ENCODE peak calls at places on chromosomes 11 and 22, in four cellular contexts. P, F, M and H are unnamed samples.

GRCh38 chr11:124612567-124613245 is 1.5 kb downstream of the PANX3 start:
- DNase-seq in P (peak; percentile 40), M (no peak), F (no peak), H (peak; percentile 15)

GRCh38 chr22:40055143-40055926 is 60.6 kb downstream of the FAM83F start:
- DNase-seq in P (no peak), M (no peak), F (no peak), H (no peak)

GRCh38 chr11:83035070-83035854 is 36.4 kb downstream of the RAB30 start:
- DNase-seq in M (no peak), F (no peak), P (no peak), H (peak; percentile 47)

GRCh38 chr11:42770444-42771065 is 541.2 kb upstream of the API5 start:
- DNase-seq in P (peak; percentile 56), F (no peak), M (peak; percentile 36), H (peak; percentile 9)

GRCh38 chr22:21791635-21792625 is 56.3 kb upstream of the YPEL1 start:
- DNase-seq in F (no peak), P (no peak), M (no peak), H (no peak)

GRCh38 chr11:125348704-125349635 is 147.1 kb downstream of the FEZ1 start:
- DNase-seq in P (peak; percentile 95), F (peak; percentile 36), M (no peak), H (peak; percentile 85)

GRCh38 chr11:59756845-59757244 is 1.7 kb downstream of the STX3 start:
- DNase-seq in M (no peak), P (no peak), F (no peak), H (no peak)

GRCh38 chr11:8757047-8757446 is 74.5 kb downstream of the RPL27A start:
- DNase-seq in M (no peak), P (no peak), F (no peak), H (no peak)

GRCh38 chr11:102807921-102808320 is 10.0 kb upstream of the MMP1 start:
- DNase-seq in F (no peak), P (peak; percentile 77), M (no peak), H (no peak)

GRCh38 chr22:39519681-39520053 is 695 bp upstream of the ATF4 start:
- DNase-seq in M (no peak), P (peak; percentile 86), F (no peak), H (peak; percentile 64)

GRCh38 chr11:76889414-76889975 is 28.8 kb downstream of the ACER3 start:
- DNase-seq in M (no peak), P (no peak), F (no peak), H (no peak)